ENCODE peak calls at places on chromosomes 16 and 17, in seven cellular contexts. Y is AG08395, O is NCI-H146, B is body of pancreas, I is fibroblast of pulmonary artery, D is M059J, X is midbrain. Z is an unnamed sample.

GRCh38 chr16:76947694-76948093 is 243.3 kb upstream of the MON1B start:
- DNase-seq in Y (no peak), O (peak), B (no peak), I (no peak), D (no peak), X (no peak), Z (no peak)

GRCh38 chr16:68335175-68335574 is 24.4 kb downstream of the PRMT7 start:
- DNase-seq in Y (no peak), O (no peak), B (no peak), I (no peak), D (peak), X (no peak), Z (no peak)

GRCh38 chr16:28845173-28846079 is 722 bp downstream of the TUFM start:
- DNase-seq in Y (peak), O (peak), B (no peak), I (peak), D (peak), X (no peak), Z (peak)

GRCh38 chr17:48486557-48486956 is 44.3 kb downstream of the HOXB1 start:
- DNase-seq in Y (peak), O (no peak), B (no peak), I (peak), D (peak), X (no peak), Z (no peak)

GRCh38 chr16:57585051-57585687 is 42.7 kb downstream of the ADGRG5 start:
- DNase-seq in Y (no peak), O (no peak), B (no peak), I (no peak), D (no peak), X (no peak), Z (no peak)

GRCh38 chr17:64448665-64449512 is at the start of gene MILR1:
- DNase-seq in Y (peak), O (no peak), B (no peak), I (peak), D (peak), X (peak), Z (no peak)

GRCh38 chr17:2312736-2313135 is 9.0 kb downstream of the SRR start:
- DNase-seq in Y (no peak), O (no peak), B (no peak), I (peak), D (no peak), X (no peak), Z (no peak)

GRCh38 chr16:19153876-19154275 is 14.2 kb upstream of the SYT17 start:
- DNase-seq in Y (no peak), O (peak), B (no peak), I (no peak), D (no peak), X (no peak), Z (peak)

GRCh38 chr17:71969500-71969899 is 151.3 kb upstream of the SOX9 start:
- DNase-seq in Y (no peak), O (no peak), B (no peak), I (no peak), D (no peak), X (no peak), Z (no peak)

GRCh38 chr17:42878123-42878880 is 22.3 kb upstream of the G6PC1 start:
- DNase-seq in Y (no peak), O (peak), B (peak), I (no peak), D (no peak), X (no peak), Z (no peak)

GRCh38 chr16:27698746-27699145 is 148.8 kb downstream of the KATNIP start:
- DNase-seq in Y (no peak), O (no peak), B (no peak), I (no peak), D (no peak), X (no peak), Z (no peak)

GRCh38 chr17:73455767-73456166 is 144.0 kb upstream of the CDC42EP4 start:
- DNase-seq in Y (no peak), O (no peak), B (no peak), I (no peak), D (no peak), X (no peak), Z (no peak)

GRCh38 chr17:20086416-20087074 is 77.4 kb downstream of the SPECC1 start:
- DNase-seq in Y (no peak), O (no peak), B (no peak), I (no peak), D (no peak), X (no peak), Z (no peak)

GRCh38 chr16:87233928-87234327 is 83.3 kb downstream of the C16orf95 start:
- DNase-seq in Y (peak), O (no peak), B (no peak), I (peak), D (peak), X (no peak), Z (no peak)

GRCh38 chr17:62093188-62094155 is 28.4 kb upstream of the MED13 start:
- DNase-seq in Y (peak), O (no peak), B (no peak), I (peak), D (peak), X (no peak), Z (no peak)

GRCh38 chr17:82087961-82088837 is 9.8 kb downstream of the FASN start:
- DNase-seq in Y (no peak), O (no peak), B (no peak), I (no peak), D (no peak), X (no peak), Z (no peak)